ENCODE peak calls at places on chromosomes 7 and 10, in ten cellular contexts. X is BJ, J is HCT116, B is uterus, F is psoas muscle, V is stomach, H is fibroblast of lung, O is WERI-Rb-1, L is IMR-90, U is K562. M is an unnamed sample. For H3K27me3, the result is how much of the 10 kb centered on the place peaks cover.

GRCh38 chr10:110834622-110835219 is 37.0 kb upstream of the PDCD4 start:
- DNase-seq in B (peak), J (no peak), H (no peak), V (peak), X (no peak), L (no peak), U (peak), O (no peak), F (no peak), M (no peak)

GRCh38 chr7:27106181-27106905 is 3.9 kb upstream of the HOXA2 start:
- DNase-seq in F (peak), B (no peak), V (no peak), J (no peak), U (no peak), L (peak), O (no peak), H (peak), X (no peak), M (no peak)

GRCh38 chr7:41247128-41247865 is 455.6 kb downstream of the INHBA start:
- DNase-seq in U (no peak), X (no peak), O (no peak), B (no peak), L (peak), J (peak), H (peak), F (no peak), V (no peak), M (peak)

GRCh38 chr7:30779574-30779973 is 8.4 kb downstream of the MINDY4 start:
- DNase-seq in H (no peak), V (no peak), X (no peak), L (no peak), U (no peak), O (no peak), J (no peak), F (no peak), B (no peak), M (no peak)

GRCh38 chr10:3573498-3573897 is 211.5 kb downstream of the KLF6 start:
- DNase-seq in J (no peak), L (no peak), F (peak), V (no peak), B (no peak), O (no peak), X (no peak), U (no peak), H (no peak), M (no peak)

GRCh38 chr7:98365863-98366561 is 34.9 kb downstream of the BAIAP2L1 start:
- DNase-seq in F (no peak), L (no peak), V (peak), B (no peak), U (no peak), H (no peak), O (no peak), X (no peak), J (no peak), M (no peak)

GRCh38 chr10:82925547-82925946 is 1050.6 kb downstream of the NRG3 start:
- DNase-seq in B (no peak), U (no peak), L (no peak), H (no peak), V (no peak), F (no peak), J (no peak), O (no peak), X (no peak), M (no peak)

GRCh38 chr10:73584737-73585136 is 6.4 kb downstream of the USP54 start:
- DNase-seq in O (no peak), F (no peak), U (no peak), H (no peak), X (peak), V (no peak), B (no peak), L (peak), J (no peak), M (peak)

GRCh38 chr7:41059796-41060195 is 643.1 kb downstream of the INHBA start:
- DNase-seq in F (no peak), H (no peak), U (no peak), J (no peak), B (no peak), O (no peak), X (no peak), L (no peak), V (no peak), M (no peak)

GRCh38 chr7:36071605-36072004 is 81.4 kb upstream of the EEPD1 start:
- DNase-seq in V (no peak), L (no peak), X (no peak), B (no peak), U (no peak), H (peak), F (no peak), O (no peak), J (no peak), M (no peak)

GRCh38 chr7:107262857-107263256 is 94.1 kb downstream of the HBP1 start:
- DNase-seq in H (no peak), V (no peak), B (no peak), J (no peak), F (no peak), L (peak), O (no peak), X (no peak), U (no peak), M (no peak)

GRCh38 chr7:90626011-90626410 is 29.9 kb downstream of the CDK14 start:
- DNase-seq in U (no peak), L (peak), H (peak), B (no peak), F (no peak), V (no peak), X (peak), O (no peak), J (no peak), M (no peak)

GRCh38 chr7:55134786-55135185 is 116.0 kb downstream of the EGFR start:
- DNase-seq in O (no peak), J (no peak), B (no peak), L (peak), X (no peak), F (no peak), H (no peak), V (no peak), U (no peak), M (no peak)

GRCh38 chr10:7763929-7764328 is 23.9 kb downstream of the KIN start:
- DNase-seq in V (no peak), H (no peak), U (peak), X (no peak), F (no peak), B (no peak), O (no peak), J (no peak), L (no peak), M (no peak)

GRCh38 chr7:102101111-102101551 is 185.5 kb upstream of the SH2B2 start:
- DNase-seq in H (no peak), L (no peak), J (no peak), V (no peak), U (no peak), O (no peak), B (no peak), X (no peak), F (no peak), M (no peak)

GRCh38 chr7:55086413-55087201 is 67.8 kb downstream of the EGFR start:
- DNase-seq in O (no peak), J (peak), F (no peak), X (no peak), L (peak), B (no peak), U (no peak), H (peak), V (no peak), M (peak)

GRCh38 chr10:98848361-98848760 is 387.3 kb downstream of the HPSE2 start:
- DNase-seq in X (no peak), J (no peak), F (no peak), V (no peak), L (no peak), O (no peak), B (no peak), U (no peak), H (no peak), M (no peak)

GRCh38 chr7:542935-543789 is 23.5 kb upstream of the PDGFA start:
- DNase-seq in L (peak), B (peak), F (no peak), U (no peak), X (peak), H (peak), O (no peak), V (no peak), J (no peak), M (peak)

GRCh38 chr7:37987732-37988131 is 67.3 kb downstream of the EPDR1 start:
- DNase-seq in O (no peak), V (no peak), X (no peak), B (no peak), U (no peak), J (no peak), L (no peak), F (no peak), H (no peak), M (peak)

GRCh38 chr7:142385528-142386340 is 127.9 kb upstream of the PRSS58 start:
- DNase-seq in B (no peak), F (peak), H (peak), V (no peak), X (no peak), U (peak), J (peak), O (peak), L (peak), M (peak)

GRCh38 chr7:140674899-140675701 is 2.4 kb downstream of the ADCK2 start:
- DNase-seq in X (no peak), H (peak), J (peak), O (peak), U (peak), F (no peak), V (no peak), B (no peak), L (peak), M (no peak)

GRCh38 chr7:144256112-144256511 is 8.5 kb downstream of the OR2A7 start:
- DNase-seq in F (no peak), J (peak), B (no peak), V (no peak), U (no peak), X (no peak), H (peak), L (no peak), O (no peak), M (no peak)

GRCh38 chr7:128405345-128406146 is 4.2 kb downstream of the IMPDH1 start:
- DNase-seq in X (no peak), J (no peak), F (peak), V (peak), U (peak), H (peak), O (peak), L (peak), B (peak), M (no peak)

GRCh38 chr7:120311028-120311788 is 38.2 kb downstream of the KCND2 start:
- DNase-seq in O (no peak), L (no peak), B (no peak), U (no peak), X (no peak), H (no peak), F (no peak), J (no peak), V (no peak), M (no peak)

GRCh38 chr7:93231264-93231663 is 902 bp upstream of the VPS50 start:
- DNase-seq in B (no peak), V (no peak), F (no peak), L (no peak), X (no peak), H (no peak), O (no peak), J (no peak), U (no peak), M (no peak)

GRCh38 chr7:18978108-18978495 is 139.3 kb downstream of the TWIST1 start:
- DNase-seq in X (peak), O (no peak), B (no peak), J (peak), L (peak), U (no peak), H (peak), F (no peak), V (no peak), M (peak)

GRCh38 chr7:18700147-18700546 is 204.6 kb downstream of the HDAC9 start:
- DNase-seq in F (no peak), L (no peak), H (no peak), J (peak), X (no peak), U (no peak), V (no peak), O (peak), B (no peak), M (no peak)

GRCh38 chr7:51647931-51648351 is 331.3 kb upstream of the COBL start:
- DNase-seq in V (peak), F (no peak), H (no peak), L (no peak), B (no peak), X (no peak), U (no peak), J (no peak), O (peak), M (no peak)

GRCh38 chr7:96870201-96870600 is 135.2 kb upstream of the DLX6 start:
- DNase-seq in B (no peak), J (no peak), X (no peak), O (no peak), V (no peak), H (peak), U (no peak), F (no peak), L (no peak), M (no peak)

GRCh38 chr10:23994459-23995046 is 214.4 kb upstream of the KIAA1217 start:
- DNase-seq in X (no peak), F (peak), U (peak), L (peak), B (peak), O (peak), H (peak), J (peak), V (peak), M (peak)

GRCh38 chr7:150379590-150380379 is 655 bp downstream of the ZNF775 start:
- DNase-seq in X (no peak), F (no peak), J (no peak), H (peak), L (no peak), O (no peak), V (no peak), B (no peak), U (peak), M (no peak)

GRCh38 chr10:51716981-51717380 is 17.6 kb upstream of the CSTF2T start:
- DNase-seq in H (no peak), J (no peak), F (no peak), O (no peak), B (no peak), V (no peak), U (no peak), L (peak), X (no peak), M (no peak)

GRCh38 chr10:47062801-47063200 is 151.6 kb downstream of the PTPN20 start:
- DNase-seq in J (no peak), F (no peak), B (no peak), H (peak), L (peak), O (peak), X (no peak), V (no peak), U (no peak), M (no peak)

GRCh38 chr10:68406111-68406814 is 814 bp downstream of the RUFY2 start:
- DNase-seq in J (no peak), F (peak), U (peak), H (peak), O (peak), B (peak), L (peak), X (peak), V (peak), M (no peak)

GRCh38 chr7:40301486-40302065 is 166.8 kb downstream of the SUGCT start:
- DNase-seq in O (no peak), V (no peak), B (no peak), J (no peak), U (no peak), L (peak), X (no peak), H (no peak), F (no peak), M (no peak)

GRCh38 chr7:17236603-17237002 is 61.8 kb upstream of the AHR start:
- DNase-seq in B (no peak), O (no peak), U (no peak), V (no peak), X (no peak), H (peak), J (no peak), L (peak), F (no peak), M (no peak)

GRCh38 chr10:48439031-48439430 is 132.6 kb downstream of the MAPK8 start:
- DNase-seq in F (no peak), X (peak), B (no peak), U (peak), L (peak), V (no peak), O (no peak), J (no peak), H (peak), M (no peak)

GRCh38 chr7:76356823-76357222 is 2.0 kb downstream of the YWHAG start:
- DNase-seq in J (no peak), F (no peak), L (peak), V (no peak), B (no peak), U (no peak), O (no peak), H (no peak), X (no peak), M (no peak)

GRCh38 chr10:70053212-70053895 is 708 bp downstream of the MACROH2A2 start:
- DNase-seq in H (no peak), X (no peak), J (no peak), O (peak), F (no peak), L (no peak), U (no peak), B (no peak), V (no peak), M (no peak)

GRCh38 chr10:70051878-70052277 is 768 bp upstream of the MACROH2A2 start:
- DNase-seq in U (no peak), O (no peak), J (no peak), L (no peak), B (no peak), X (no peak), F (no peak), V (no peak), H (no peak), M (no peak)

GRCh38 chr10:70054902-70055301 is 2.3 kb downstream of the MACROH2A2 start:
- DNase-seq in L (no peak), O (no peak), F (no peak), B (no peak), U (no peak), J (no peak), H (no peak), X (no peak), V (no peak), M (no peak)

GRCh38 chr10:70053896-70054641 is 1.4 kb downstream of the MACROH2A2 start:
- DNase-seq in F (peak), O (peak), B (no peak), J (peak), H (no peak), L (no peak), X (no peak), V (no peak), U (peak), M (no peak)

GRCh38 chr10:70052462-70053211 is at the start of gene MACROH2A2:
- DNase-seq in J (peak), B (peak), V (peak), L (peak), U (peak), O (peak), H (peak), X (peak), F (peak), M (peak)
- TF ChIP-seq CTCF in J (peak), B (peak), V (no peak), L (peak), U (no peak), O (peak), H (peak), X (peak), F (peak), M (peak)

GRCh38 chr10:88115968-88116367 is 252.5 kb downstream of the PTEN start:
- DNase-seq in O (no peak), B (no peak), J (no peak), U (no peak), L (peak), X (peak), V (no peak), F (no peak), H (no peak), M (no peak)
- H3K4me3 ChIP-seq in O (no peak), B (no peak), J (no peak), U (no peak), L (no peak), X (no peak), V (no peak), F (no peak), H (no peak), M (no peak)

GRCh38 chr7:77894574-77895091 is 96.1 kb downstream of the PHTF2 start:
- DNase-seq in V (no peak), X (no peak), B (no peak), U (no peak), L (no peak), H (no peak), J (no peak), F (no peak), O (no peak), M (no peak)
- H3K27me3 ChIP-seq in V (under half), X (under half), B (under half), U (under half), L (under half), H (under half), J (under half), F (under half), O (under half), M (under half)

GRCh38 chr10:29470355-29470705 is 164.4 kb downstream of the SVIL start:
- DNase-seq in L (no peak), F (peak), U (peak), O (peak), X (no peak), J (no peak), V (no peak), B (peak), H (no peak), M (no peak)
- TF ChIP-seq CTCF in L (peak), F (peak), U (peak), O (peak), X (peak), J (peak), V (no peak), B (no peak), H (peak), M (peak)

DNA sequence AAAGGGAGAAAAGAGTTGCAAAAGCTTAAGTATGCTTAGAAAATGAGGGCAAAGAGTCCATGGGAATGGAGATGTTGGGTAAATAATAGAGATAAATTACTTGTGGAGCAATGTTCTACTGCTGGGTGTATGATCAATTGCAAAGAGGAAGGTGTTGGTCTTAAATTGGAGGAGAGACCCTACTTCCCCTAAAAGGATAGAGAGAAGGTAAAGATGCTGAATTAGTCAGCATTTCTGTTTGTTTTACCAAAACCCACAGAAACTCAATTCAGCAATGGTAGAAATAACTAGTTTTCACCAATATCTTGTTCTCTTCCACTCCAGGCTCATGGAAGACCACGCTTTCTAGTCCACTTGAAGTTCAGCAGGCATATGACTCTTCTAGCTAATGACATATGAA is 32.1 kb downstream of the ASB4 start:
- DNase-seq in U (no peak), B (no peak), O (no peak), F (no peak), X (no peak), H (no peak), L (no peak), V (no peak), J (no peak), M (no peak)
- H3K4me3 ChIP-seq in U (no peak), B (no peak), O (no peak), F (no peak), X (no peak), H (no peak), L (no peak), V (no peak), J (no peak), M (no peak)

GRCh38 chr7:157013602-157014549 is 3.4 kb upstream of the MNX1 start:
- DNase-seq in J (no peak), X (no peak), H (no peak), F (no peak), L (no peak), V (no peak), B (no peak), U (no peak), O (peak), M (no peak)
- H3K27me3 ChIP-seq in J (under half), X (half or more), H (half or more), F (half or more), L (half or more), V (half or more), B (under half), U (under half), O (under half), M (half or more)

GRCh38 chr7:2105280-2105679 is 127.5 kb downstream of the MAD1L1 start:
- DNase-seq in U (no peak), F (no peak), J (no peak), B (no peak), H (no peak), L (no peak), X (no peak), V (no peak), O (no peak), M (no peak)
- TF ChIP-seq CTCF in U (no peak), F (no peak), J (no peak), B (no peak), H (no peak), L (no peak), X (no peak), V (no peak), O (no peak), M (no peak)

DNA sequence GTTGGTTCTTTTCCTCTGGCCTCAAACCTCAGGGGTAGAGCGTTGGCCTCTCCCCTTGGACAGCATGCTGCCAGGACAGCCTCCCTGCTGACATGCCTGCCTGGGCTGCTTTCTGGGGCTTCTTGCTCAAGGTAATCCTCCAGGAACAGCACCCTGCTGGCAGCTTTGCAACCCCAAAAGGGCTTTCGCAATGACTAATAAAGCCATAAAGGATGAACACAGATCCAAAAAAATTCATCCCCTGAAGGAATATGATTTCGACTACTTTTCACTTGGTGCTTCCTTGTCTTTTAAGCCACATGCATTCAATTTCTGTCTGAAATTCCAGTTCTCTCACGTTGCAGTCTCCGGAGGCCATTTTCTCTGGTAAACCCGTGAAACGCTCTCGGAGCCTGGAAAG is 15.1 kb upstream of the SH3PXD2A start:
- DNase-seq in B (no peak), V (no peak), F (peak), O (peak), X (peak), U (no peak), H (no peak), J (no peak), L (peak), M (no peak)
- H3K4me3 ChIP-seq in B (no peak), V (no peak), F (no peak), O (peak), X (no peak), U (no peak), H (no peak), J (no peak), L (no peak), M (no peak)